ENCODE peak calls at places on chromosomes 16 and 17, in ten cellular contexts. M, R, H, P, O, F, Z, Q, C and A are unnamed samples.
A peak's percentile ranks its signal among the peaks of the same experiment; 100 is the strongest.

GRCh38 chr16:30351586-30352419 is 3.3 kb downstream of the CD2BP2 start:
- DNase-seq in C (peak; percentile 75), Z (peak; percentile 97), R (no peak), M (peak; percentile 97), P (peak; percentile 81), F (no peak), O (peak; percentile 86), H (no peak), Q (no peak), A (peak; percentile 94)

GRCh38 chr16:66891797-66892196 is 11.5 kb downstream of the PDP2 start:
- DNase-seq in C (no peak), P (no peak), H (no peak), M (no peak), O (no peak), F (no peak), Z (no peak), R (no peak), Q (no peak), A (no peak)

GRCh38 chr16:60674241-60674640 is 1362.0 kb downstream of the CDH8 start:
- DNase-seq in F (no peak), O (no peak), C (no peak), Z (no peak), P (no peak), M (no peak), R (no peak), Q (no peak), H (no peak), A (no peak)

GRCh38 chr16:86511317-86512161 is 1.2 kb downstream of the FOXF1 start:
- DNase-seq in Z (no peak), H (no peak), P (peak; percentile 33), C (no peak), Q (no peak), F (no peak), R (no peak), M (no peak), O (no peak), A (no peak)

GRCh38 chr16:31487720-31488629 is 5.1 kb downstream of the SLC5A2 start:
- DNase-seq in O (peak; percentile 13), C (no peak), Q (peak; percentile 74), Z (no peak), R (peak; percentile 44), M (peak; percentile 57), H (peak; percentile 72), P (peak; percentile 81), F (peak; percentile 76), A (no peak)

GRCh38 chr16:15950167-15950854 is 895 bp downstream of the ABCC1 start:
- DNase-seq in C (no peak), R (peak; percentile 5), Q (peak; percentile 34), H (peak; percentile 36), M (peak; percentile 72), Z (peak; percentile 57), F (peak; percentile 49), O (no peak), P (no peak), A (peak; percentile 31)

GRCh38 chr16:47965439-47965838 is 190.4 kb downstream of the ABCC12 start:
- DNase-seq in M (no peak), O (no peak), H (no peak), C (no peak), Q (no peak), P (no peak), Z (peak; percentile 6), F (peak; percentile 37), R (no peak), A (no peak)

GRCh38 chr17:80979547-80980378 is 11.9 kb upstream of the CHMP6 start:
- DNase-seq in F (no peak), P (peak; percentile 50), H (no peak), C (no peak), O (no peak), Z (no peak), M (no peak), Q (no peak), R (no peak), A (no peak)